ENCODE peak calls at places on chromosomes 7 and 10, in five cellular contexts. One of them, this sample, is unnamed.

GRCh38 chr10:132577350-132578005 is 39.9 kb downstream of the INPP5A start:
- DNase-seq in WTC11: no peak
- DNase-seq in hypothalamus: peak
- DNase-seq in LoVo: no peak
- DNase-seq in lung microvascular endothelial cell: no peak
- DNase-seq in this sample: peak

GRCh38 chr7:11228515-11228914 is 254.8 kb downstream of the PHF14 start:
- DNase-seq in WTC11: no peak
- DNase-seq in hypothalamus: no peak
- DNase-seq in LoVo: no peak
- DNase-seq in lung microvascular endothelial cell: peak
- DNase-seq in this sample: peak

GRCh38 chr10:126014309-126014708 is 117.9 kb downstream of the FANK1 start:
- DNase-seq in WTC11: no peak
- DNase-seq in hypothalamus: no peak
- DNase-seq in LoVo: no peak
- DNase-seq in lung microvascular endothelial cell: peak
- DNase-seq in this sample: no peak

GRCh38 chr10:74292871-74293427 is 141.9 kb downstream of the ADK start:
- DNase-seq in WTC11: no peak
- DNase-seq in hypothalamus: no peak
- DNase-seq in LoVo: no peak
- DNase-seq in lung microvascular endothelial cell: no peak
- DNase-seq in this sample: no peak

GRCh38 chr7:44921607-44922350 is 36.4 kb upstream of the PURB start:
- DNase-seq in WTC11: peak
- DNase-seq in hypothalamus: peak
- DNase-seq in LoVo: peak
- DNase-seq in lung microvascular endothelial cell: peak
- DNase-seq in this sample: peak

GRCh38 chr10:34628174-34628802 is 186.8 kb downstream of the PARD3 start:
- DNase-seq in WTC11: no peak
- DNase-seq in hypothalamus: no peak
- DNase-seq in LoVo: no peak
- DNase-seq in lung microvascular endothelial cell: no peak
- DNase-seq in this sample: no peak

GRCh38 chr10:60208676-60209269 is 180.9 kb downstream of the ANK3 start:
- DNase-seq in WTC11: no peak
- DNase-seq in hypothalamus: no peak
- DNase-seq in LoVo: peak
- DNase-seq in lung microvascular endothelial cell: peak
- DNase-seq in this sample: no peak

GRCh38 chr7:40093631-40094350 is 40.6 kb downstream of the MPLKIP start:
- DNase-seq in WTC11: no peak
- DNase-seq in hypothalamus: no peak
- DNase-seq in LoVo: no peak
- DNase-seq in lung microvascular endothelial cell: no peak
- DNase-seq in this sample: no peak

GRCh38 chr10:60414877-60415585 is 25.4 kb upstream of the ANK3 start:
- DNase-seq in WTC11: no peak
- DNase-seq in hypothalamus: no peak
- DNase-seq in LoVo: peak
- DNase-seq in lung microvascular endothelial cell: peak
- DNase-seq in this sample: no peak

GRCh38 chr10:125521721-125522680 is 161.0 kb downstream of the TEX36 start:
- DNase-seq in WTC11: peak
- DNase-seq in hypothalamus: no peak
- DNase-seq in LoVo: peak
- DNase-seq in lung microvascular endothelial cell: no peak
- DNase-seq in this sample: no peak

GRCh38 chr10:97399843-97400545 is 1.1 kb downstream of the RRP12 start:
- DNase-seq in WTC11: no peak
- DNase-seq in hypothalamus: no peak
- DNase-seq in LoVo: peak
- DNase-seq in lung microvascular endothelial cell: peak
- DNase-seq in this sample: no peak

GRCh38 chr10:111410740-111411139 is 333.9 kb downstream of the ADRA2A start:
- DNase-seq in WTC11: no peak
- DNase-seq in hypothalamus: no peak
- DNase-seq in LoVo: no peak
- DNase-seq in lung microvascular endothelial cell: no peak
- DNase-seq in this sample: no peak

GRCh38 chr10:87771871-87772500 is 46.0 kb downstream of the ATAD1 start:
- DNase-seq in WTC11: no peak
- DNase-seq in hypothalamus: no peak
- DNase-seq in LoVo: peak
- DNase-seq in lung microvascular endothelial cell: peak
- DNase-seq in this sample: no peak